ENCODE peak calls at places on chromosomes 6 and 20, in nine cellular contexts. One of them, this sample, is unnamed.

GRCh38 chr6:15690451-15690961 is 27.7 kb upstream of the DTNBP1 start:
- DNase-seq in HEK293T: no peak
- DNase-seq in mesothelial cell of epicardium: no peak
- DNase-seq in globus pallidus: no peak
- DNase-seq in ELR: no peak
- DNase-seq in stimulated activated effector memory CD8-positive, alpha-beta T cell treated with anti-CD3 and anti-CD28 coated beads, Interleukin-12 subunit alpha, Interleukin-12 subunit beta, amount 100 ng/mL, for 72 hours: no peak
- DNase-seq in activated CD4-positive, alpha-beta memory T cell treated with anti-CD3 and anti-CD28 coated beads, Interleukin-2, amount 10 ng/mL, durations not matched to agents 7 days and 5 days: no peak
- DNase-seq in head of caudate nucleus: no peak
- DNase-seq in NCI-H2171: peak
- DNase-seq in this sample: no peak

GRCh38 chr6:8527818-8528217 is 92.5 kb upstream of the SLC35B3 start:
- DNase-seq in HEK293T: no peak
- DNase-seq in mesothelial cell of epicardium: no peak
- DNase-seq in globus pallidus: no peak
- DNase-seq in ELR: no peak
- DNase-seq in stimulated activated effector memory CD8-positive, alpha-beta T cell treated with anti-CD3 and anti-CD28 coated beads, Interleukin-12 subunit alpha, Interleukin-12 subunit beta, amount 100 ng/mL, for 72 hours: no peak
- DNase-seq in activated CD4-positive, alpha-beta memory T cell treated with anti-CD3 and anti-CD28 coated beads, Interleukin-2, amount 10 ng/mL, durations not matched to agents 7 days and 5 days: no peak
- DNase-seq in head of caudate nucleus: no peak
- DNase-seq in NCI-H2171: no peak
- DNase-seq in this sample: no peak

GRCh38 chr6:82371799-82372508 is 8.3 kb downstream of the TPBG start:
- DNase-seq in HEK293T: no peak
- DNase-seq in mesothelial cell of epicardium: no peak
- DNase-seq in globus pallidus: no peak
- DNase-seq in ELR: peak
- DNase-seq in stimulated activated effector memory CD8-positive, alpha-beta T cell treated with anti-CD3 and anti-CD28 coated beads, Interleukin-12 subunit alpha, Interleukin-12 subunit beta, amount 100 ng/mL, for 72 hours: no peak
- DNase-seq in activated CD4-positive, alpha-beta memory T cell treated with anti-CD3 and anti-CD28 coated beads, Interleukin-2, amount 10 ng/mL, durations not matched to agents 7 days and 5 days: no peak
- DNase-seq in head of caudate nucleus: no peak
- DNase-seq in NCI-H2171: no peak
- DNase-seq in this sample: no peak

GRCh38 chr6:142850653-142851434 is 94.1 kb downstream of the HIVEP2 start:
- DNase-seq in HEK293T: no peak
- DNase-seq in mesothelial cell of epicardium: no peak
- DNase-seq in globus pallidus: no peak
- DNase-seq in ELR: peak
- DNase-seq in stimulated activated effector memory CD8-positive, alpha-beta T cell treated with anti-CD3 and anti-CD28 coated beads, Interleukin-12 subunit alpha, Interleukin-12 subunit beta, amount 100 ng/mL, for 72 hours: no peak
- DNase-seq in activated CD4-positive, alpha-beta memory T cell treated with anti-CD3 and anti-CD28 coated beads, Interleukin-2, amount 10 ng/mL, durations not matched to agents 7 days and 5 days: peak
- DNase-seq in head of caudate nucleus: no peak
- DNase-seq in NCI-H2171: no peak
- DNase-seq in this sample: peak

GRCh38 chr6:132515386-132515785 is 2.5 kb upstream of the STX7 start:
- DNase-seq in HEK293T: no peak
- DNase-seq in mesothelial cell of epicardium: no peak
- DNase-seq in globus pallidus: no peak
- DNase-seq in ELR: no peak
- DNase-seq in stimulated activated effector memory CD8-positive, alpha-beta T cell treated with anti-CD3 and anti-CD28 coated beads, Interleukin-12 subunit alpha, Interleukin-12 subunit beta, amount 100 ng/mL, for 72 hours: no peak
- DNase-seq in activated CD4-positive, alpha-beta memory T cell treated with anti-CD3 and anti-CD28 coated beads, Interleukin-2, amount 10 ng/mL, durations not matched to agents 7 days and 5 days: no peak
- DNase-seq in head of caudate nucleus: no peak
- DNase-seq in NCI-H2171: no peak
- DNase-seq in this sample: no peak

GRCh38 chr6:166244353-166245045 is 63.7 kb downstream of the PRR18 start:
- DNase-seq in HEK293T: no peak
- DNase-seq in mesothelial cell of epicardium: no peak
- DNase-seq in globus pallidus: no peak
- DNase-seq in ELR: no peak
- DNase-seq in stimulated activated effector memory CD8-positive, alpha-beta T cell treated with anti-CD3 and anti-CD28 coated beads, Interleukin-12 subunit alpha, Interleukin-12 subunit beta, amount 100 ng/mL, for 72 hours: peak
- DNase-seq in activated CD4-positive, alpha-beta memory T cell treated with anti-CD3 and anti-CD28 coated beads, Interleukin-2, amount 10 ng/mL, durations not matched to agents 7 days and 5 days: peak
- DNase-seq in head of caudate nucleus: no peak
- DNase-seq in NCI-H2171: no peak
- DNase-seq in this sample: peak

GRCh38 chr6:108738684-108739406 is 109.4 kb upstream of the ARMC2 start:
- DNase-seq in HEK293T: no peak
- DNase-seq in mesothelial cell of epicardium: no peak
- DNase-seq in globus pallidus: no peak
- DNase-seq in ELR: no peak
- DNase-seq in stimulated activated effector memory CD8-positive, alpha-beta T cell treated with anti-CD3 and anti-CD28 coated beads, Interleukin-12 subunit alpha, Interleukin-12 subunit beta, amount 100 ng/mL, for 72 hours: no peak
- DNase-seq in activated CD4-positive, alpha-beta memory T cell treated with anti-CD3 and anti-CD28 coated beads, Interleukin-2, amount 10 ng/mL, durations not matched to agents 7 days and 5 days: no peak
- DNase-seq in head of caudate nucleus: no peak
- DNase-seq in NCI-H2171: no peak
- DNase-seq in this sample: no peak

GRCh38 chr6:16136536-16137450 is 7.9 kb downstream of the MYLIP start:
- DNase-seq in HEK293T: no peak
- DNase-seq in mesothelial cell of epicardium: no peak
- DNase-seq in globus pallidus: no peak
- DNase-seq in ELR: peak
- DNase-seq in stimulated activated effector memory CD8-positive, alpha-beta T cell treated with anti-CD3 and anti-CD28 coated beads, Interleukin-12 subunit alpha, Interleukin-12 subunit beta, amount 100 ng/mL, for 72 hours: no peak
- DNase-seq in activated CD4-positive, alpha-beta memory T cell treated with anti-CD3 and anti-CD28 coated beads, Interleukin-2, amount 10 ng/mL, durations not matched to agents 7 days and 5 days: peak
- DNase-seq in head of caudate nucleus: no peak
- DNase-seq in NCI-H2171: no peak
- DNase-seq in this sample: peak

GRCh38 chr6:108736832-108737231 is 111.4 kb upstream of the ARMC2 start:
- DNase-seq in HEK293T: no peak
- DNase-seq in mesothelial cell of epicardium: no peak
- DNase-seq in globus pallidus: no peak
- DNase-seq in ELR: peak
- DNase-seq in stimulated activated effector memory CD8-positive, alpha-beta T cell treated with anti-CD3 and anti-CD28 coated beads, Interleukin-12 subunit alpha, Interleukin-12 subunit beta, amount 100 ng/mL, for 72 hours: no peak
- DNase-seq in activated CD4-positive, alpha-beta memory T cell treated with anti-CD3 and anti-CD28 coated beads, Interleukin-2, amount 10 ng/mL, durations not matched to agents 7 days and 5 days: no peak
- DNase-seq in head of caudate nucleus: peak
- DNase-seq in NCI-H2171: no peak
- DNase-seq in this sample: no peak

GRCh38 chr6:84428300-84428907 is 201.0 kb upstream of the CEP162 start:
- DNase-seq in HEK293T: peak
- DNase-seq in mesothelial cell of epicardium: peak
- DNase-seq in globus pallidus: peak
- DNase-seq in ELR: peak
- DNase-seq in stimulated activated effector memory CD8-positive, alpha-beta T cell treated with anti-CD3 and anti-CD28 coated beads, Interleukin-12 subunit alpha, Interleukin-12 subunit beta, amount 100 ng/mL, for 72 hours: no peak
- DNase-seq in activated CD4-positive, alpha-beta memory T cell treated with anti-CD3 and anti-CD28 coated beads, Interleukin-2, amount 10 ng/mL, durations not matched to agents 7 days and 5 days: peak
- DNase-seq in head of caudate nucleus: peak
- DNase-seq in NCI-H2171: no peak
- DNase-seq in this sample: peak

GRCh38 chr20:34370062-34370461 is 7.0 kb downstream of the ITCH start:
- DNase-seq in HEK293T: no peak
- DNase-seq in mesothelial cell of epicardium: no peak
- DNase-seq in globus pallidus: no peak
- DNase-seq in ELR: no peak
- DNase-seq in stimulated activated effector memory CD8-positive, alpha-beta T cell treated with anti-CD3 and anti-CD28 coated beads, Interleukin-12 subunit alpha, Interleukin-12 subunit beta, amount 100 ng/mL, for 72 hours: no peak
- DNase-seq in activated CD4-positive, alpha-beta memory T cell treated with anti-CD3 and anti-CD28 coated beads, Interleukin-2, amount 10 ng/mL, durations not matched to agents 7 days and 5 days: no peak
- DNase-seq in head of caudate nucleus: no peak
- DNase-seq in NCI-H2171: no peak
- DNase-seq in this sample: no peak

GRCh38 chr6:72865467-72865866 is 243.6 kb downstream of the KCNQ5 start:
- DNase-seq in HEK293T: no peak
- DNase-seq in mesothelial cell of epicardium: no peak
- DNase-seq in globus pallidus: no peak
- DNase-seq in ELR: peak
- DNase-seq in stimulated activated effector memory CD8-positive, alpha-beta T cell treated with anti-CD3 and anti-CD28 coated beads, Interleukin-12 subunit alpha, Interleukin-12 subunit beta, amount 100 ng/mL, for 72 hours: no peak
- DNase-seq in activated CD4-positive, alpha-beta memory T cell treated with anti-CD3 and anti-CD28 coated beads, Interleukin-2, amount 10 ng/mL, durations not matched to agents 7 days and 5 days: no peak
- DNase-seq in head of caudate nucleus: no peak
- DNase-seq in NCI-H2171: no peak
- DNase-seq in this sample: no peak

GRCh38 chr6:45637611-45638257 is 260.0 kb upstream of the SUPT3H start:
- DNase-seq in HEK293T: no peak
- DNase-seq in mesothelial cell of epicardium: no peak
- DNase-seq in globus pallidus: no peak
- DNase-seq in ELR: no peak
- DNase-seq in stimulated activated effector memory CD8-positive, alpha-beta T cell treated with anti-CD3 and anti-CD28 coated beads, Interleukin-12 subunit alpha, Interleukin-12 subunit beta, amount 100 ng/mL, for 72 hours: no peak
- DNase-seq in activated CD4-positive, alpha-beta memory T cell treated with anti-CD3 and anti-CD28 coated beads, Interleukin-2, amount 10 ng/mL, durations not matched to agents 7 days and 5 days: no peak
- DNase-seq in head of caudate nucleus: no peak
- DNase-seq in NCI-H2171: peak
- DNase-seq in this sample: no peak

GRCh38 chr20:17614176-17614811 is 44.4 kb downstream of the DSTN start:
- DNase-seq in HEK293T: no peak
- DNase-seq in mesothelial cell of epicardium: peak
- DNase-seq in globus pallidus: no peak
- DNase-seq in ELR: no peak
- DNase-seq in stimulated activated effector memory CD8-positive, alpha-beta T cell treated with anti-CD3 and anti-CD28 coated beads, Interleukin-12 subunit alpha, Interleukin-12 subunit beta, amount 100 ng/mL, for 72 hours: peak
- DNase-seq in activated CD4-positive, alpha-beta memory T cell treated with anti-CD3 and anti-CD28 coated beads, Interleukin-2, amount 10 ng/mL, durations not matched to agents 7 days and 5 days: no peak
- DNase-seq in head of caudate nucleus: no peak
- DNase-seq in NCI-H2171: peak
- DNase-seq in this sample: no peak

GRCh38 chr6:149898966-149899365 is 1.1 kb upstream of the RAET1E start:
- DNase-seq in HEK293T: no peak
- DNase-seq in mesothelial cell of epicardium: no peak
- DNase-seq in globus pallidus: no peak
- DNase-seq in ELR: no peak
- DNase-seq in stimulated activated effector memory CD8-positive, alpha-beta T cell treated with anti-CD3 and anti-CD28 coated beads, Interleukin-12 subunit alpha, Interleukin-12 subunit beta, amount 100 ng/mL, for 72 hours: no peak
- DNase-seq in activated CD4-positive, alpha-beta memory T cell treated with anti-CD3 and anti-CD28 coated beads, Interleukin-2, amount 10 ng/mL, durations not matched to agents 7 days and 5 days: peak
- DNase-seq in head of caudate nucleus: no peak
- DNase-seq in NCI-H2171: no peak
- DNase-seq in this sample: no peak

GRCh38 chr20:4038047-4038459 is 22.7 kb upstream of the RNF24 start:
- DNase-seq in HEK293T: no peak
- DNase-seq in mesothelial cell of epicardium: peak
- DNase-seq in globus pallidus: peak
- DNase-seq in ELR: peak
- DNase-seq in stimulated activated effector memory CD8-positive, alpha-beta T cell treated with anti-CD3 and anti-CD28 coated beads, Interleukin-12 subunit alpha, Interleukin-12 subunit beta, amount 100 ng/mL, for 72 hours: peak
- DNase-seq in activated CD4-positive, alpha-beta memory T cell treated with anti-CD3 and anti-CD28 coated beads, Interleukin-2, amount 10 ng/mL, durations not matched to agents 7 days and 5 days: peak
- DNase-seq in head of caudate nucleus: no peak
- DNase-seq in NCI-H2171: no peak
- DNase-seq in this sample: peak

GRCh38 chr6:142911395-142911794 is 33.6 kb downstream of the HIVEP2 start:
- DNase-seq in HEK293T: no peak
- DNase-seq in mesothelial cell of epicardium: no peak
- DNase-seq in globus pallidus: no peak
- DNase-seq in ELR: no peak
- DNase-seq in stimulated activated effector memory CD8-positive, alpha-beta T cell treated with anti-CD3 and anti-CD28 coated beads, Interleukin-12 subunit alpha, Interleukin-12 subunit beta, amount 100 ng/mL, for 72 hours: no peak
- DNase-seq in activated CD4-positive, alpha-beta memory T cell treated with anti-CD3 and anti-CD28 coated beads, Interleukin-2, amount 10 ng/mL, durations not matched to agents 7 days and 5 days: no peak
- DNase-seq in head of caudate nucleus: no peak
- DNase-seq in NCI-H2171: no peak
- DNase-seq in this sample: no peak

GRCh38 chr6:111844376-111844775 is 28.9 kb downstream of the FYN start:
- DNase-seq in HEK293T: no peak
- DNase-seq in mesothelial cell of epicardium: no peak
- DNase-seq in globus pallidus: no peak
- DNase-seq in ELR: no peak
- DNase-seq in stimulated activated effector memory CD8-positive, alpha-beta T cell treated with anti-CD3 and anti-CD28 coated beads, Interleukin-12 subunit alpha, Interleukin-12 subunit beta, amount 100 ng/mL, for 72 hours: peak
- DNase-seq in activated CD4-positive, alpha-beta memory T cell treated with anti-CD3 and anti-CD28 coated beads, Interleukin-2, amount 10 ng/mL, durations not matched to agents 7 days and 5 days: no peak
- DNase-seq in head of caudate nucleus: no peak
- DNase-seq in NCI-H2171: no peak
- DNase-seq in this sample: peak

GRCh38 chr6:158109744-158110143 is 58.3 kb downstream of the SERAC1 start:
- DNase-seq in HEK293T: no peak
- DNase-seq in mesothelial cell of epicardium: no peak
- DNase-seq in globus pallidus: no peak
- DNase-seq in ELR: no peak
- DNase-seq in stimulated activated effector memory CD8-positive, alpha-beta T cell treated with anti-CD3 and anti-CD28 coated beads, Interleukin-12 subunit alpha, Interleukin-12 subunit beta, amount 100 ng/mL, for 72 hours: no peak
- DNase-seq in activated CD4-positive, alpha-beta memory T cell treated with anti-CD3 and anti-CD28 coated beads, Interleukin-2, amount 10 ng/mL, durations not matched to agents 7 days and 5 days: no peak
- DNase-seq in head of caudate nucleus: no peak
- DNase-seq in NCI-H2171: no peak
- DNase-seq in this sample: no peak

GRCh38 chr6:158500016-158500735 is 59.7 kb upstream of the TMEM181 start:
- DNase-seq in HEK293T: no peak
- DNase-seq in mesothelial cell of epicardium: no peak
- DNase-seq in globus pallidus: no peak
- DNase-seq in ELR: peak
- DNase-seq in stimulated activated effector memory CD8-positive, alpha-beta T cell treated with anti-CD3 and anti-CD28 coated beads, Interleukin-12 subunit alpha, Interleukin-12 subunit beta, amount 100 ng/mL, for 72 hours: no peak
- DNase-seq in activated CD4-positive, alpha-beta memory T cell treated with anti-CD3 and anti-CD28 coated beads, Interleukin-2, amount 10 ng/mL, durations not matched to agents 7 days and 5 days: no peak
- DNase-seq in head of caudate nucleus: no peak
- DNase-seq in NCI-H2171: no peak
- DNase-seq in this sample: no peak